ENCODE peak calls at places on chromosomes 13 and 19, in seven cellular contexts. A, I, N, D, G, C and L are unnamed samples.

GRCh38 chr19:15836345-15836594 is 20.8 kb upstream of the OR10H1 start:
- DNase-seq in A (no peak), I (no peak), N (peak), D (no peak), G (no peak), C (peak), L (no peak)

GRCh38 chr19:8537099-8537498 is 23.1 kb upstream of the ZNF414 start:
- DNase-seq in A (no peak), I (no peak), N (no peak), D (no peak), G (no peak), C (peak), L (no peak)

GRCh38 chr13:51645154-51645650 is 60.9 kb downstream of the WDFY2 start:
- DNase-seq in A (no peak), I (no peak), N (peak), D (no peak), G (peak), C (peak), L (no peak)

GRCh38 chr19:30557212-30557611 is 185.0 kb downstream of the ZNF536 start:
- DNase-seq in A (no peak), I (no peak), N (no peak), D (no peak), G (no peak), C (no peak), L (peak)

GRCh38 chr19:57887195-57887941 is 1.5 kb downstream of the ZNF814 start:
- DNase-seq in A (no peak), I (no peak), N (peak), D (no peak), G (peak), C (no peak), L (no peak)

GRCh38 chr19:36627057-36627456 is 21.9 kb downstream of the ZNF382 start:
- DNase-seq in A (no peak), I (no peak), N (no peak), D (no peak), G (no peak), C (no peak), L (no peak)

GRCh38 chr13:48749699-48750473 is 96.2 kb downstream of the CYSLTR2 start:
- DNase-seq in A (peak), I (peak), N (peak), D (peak), G (peak), C (peak), L (no peak)

GRCh38 chr19:50209131-50209530 is 5.7 kb downstream of the MYH14 start:
- DNase-seq in A (no peak), I (no peak), N (no peak), D (no peak), G (no peak), C (no peak), L (no peak)

GRCh38 chr13:90272356-90272755 is 1075.1 kb upstream of the MIR17HG start:
- DNase-seq in A (no peak), I (no peak), N (peak), D (no peak), G (peak), C (no peak), L (no peak)

GRCh38 chr19:46025825-46026224 is 3.0 kb upstream of the PGLYRP1 start:
- DNase-seq in A (no peak), I (no peak), N (no peak), D (no peak), G (no peak), C (no peak), L (no peak)

GRCh38 chr19:23070353-23070781 is 46.5 kb upstream of the ZNF730 start:
- DNase-seq in A (no peak), I (peak), N (peak), D (peak), G (peak), C (peak), L (no peak)

GRCh38 chr19:37778613-37779138 is 710 bp downstream of the ZNF573 start:
- DNase-seq in A (no peak), I (no peak), N (peak), D (no peak), G (peak), C (peak), L (no peak)

GRCh38 chr13:91313103-91313502 is 34.4 kb upstream of the MIR17HG start:
- DNase-seq in A (peak), I (no peak), N (peak), D (no peak), G (peak), C (no peak), L (no peak)

GRCh38 chr13:98798849-98799645 is 46.6 kb upstream of the SLC15A1 start:
- DNase-seq in A (no peak), I (no peak), N (peak), D (no peak), G (peak), C (peak), L (no peak)

GRCh38 chr13:57557979-57558529 is 73.5 kb upstream of the PCDH17 start:
- DNase-seq in A (no peak), I (no peak), N (no peak), D (no peak), G (peak), C (no peak), L (no peak)

GRCh38 chr13:111152836-111153235 is 37.7 kb downstream of the ARHGEF7 start:
- DNase-seq in A (no peak), I (no peak), N (peak), D (no peak), G (peak), C (no peak), L (no peak)

GRCh38 chr13:21478881-21479808 is 20.0 kb upstream of the ZDHHC20 start:
- DNase-seq in A (peak), I (no peak), N (peak), D (no peak), G (peak), C (peak), L (no peak)

GRCh38 chr19:917323-918151 is at the start of gene KISS1R:
- DNase-seq in A (no peak), I (no peak), N (peak), D (no peak), G (no peak), C (peak), L (peak)

GRCh38 chr13:79812070-79812850 is 331.3 kb downstream of the NDFIP2 start:
- DNase-seq in A (no peak), I (no peak), N (no peak), D (no peak), G (no peak), C (no peak), L (no peak)

GRCh38 chr13:87331178-87331577 is 340.0 kb upstream of the SLITRK5 start:
- DNase-seq in A (no peak), I (no peak), N (peak), D (no peak), G (peak), C (no peak), L (no peak)

GRCh38 chr19:48934837-48935236 is 1.3 kb downstream of the DHDH start:
- DNase-seq in A (no peak), I (no peak), N (no peak), D (no peak), G (no peak), C (peak), L (no peak)

GRCh38 chr19:38952395-38953165 is 21.8 kb downstream of the MRPS12 start:
- DNase-seq in A (no peak), I (no peak), N (peak), D (no peak), G (no peak), C (peak), L (no peak)

GRCh38 chr19:44663996-44664395 is 7.3 kb upstream of the CEACAM19 start:
- DNase-seq in A (no peak), I (no peak), N (no peak), D (no peak), G (no peak), C (no peak), L (no peak)

GRCh38 chr13:50699874-50700663 is 143.4 kb downstream of the DLEU7 start:
- DNase-seq in A (no peak), I (no peak), N (no peak), D (no peak), G (no peak), C (no peak), L (no peak)

GRCh38 chr13:81659984-81660383 is 1319.1 kb upstream of the SPRY2 start:
- DNase-seq in A (no peak), I (no peak), N (no peak), D (no peak), G (no peak), C (no peak), L (no peak)

GRCh38 chr13:50589139-50589538 is 254.4 kb downstream of the DLEU7 start:
- DNase-seq in A (no peak), I (no peak), N (peak), D (no peak), G (peak), C (peak), L (no peak)

GRCh38 chr19:29841559-29842367 is 30.0 kb downstream of the CCNE1 start:
- DNase-seq in A (no peak), I (no peak), N (peak), D (peak), G (peak), C (no peak), L (no peak)

GRCh38 chr19:46118136-46118535 is 6.4 kb downstream of the IGFL3 start:
- DNase-seq in A (no peak), I (no peak), N (no peak), D (no peak), G (peak), C (no peak), L (no peak)

GRCh38 chr13:40794414-40795368 is 5.3 kb downstream of the SLC25A15 start:
- DNase-seq in A (no peak), I (no peak), N (no peak), D (no peak), G (no peak), C (peak), L (no peak)

GRCh38 chr13:40792284-40793051 is 3.1 kb downstream of the SLC25A15 start:
- DNase-seq in A (no peak), I (no peak), N (no peak), D (no peak), G (no peak), C (no peak), L (no peak)

GRCh38 chr13:40790232-40790631 is 821 bp downstream of the SLC25A15 start:
- DNase-seq in A (no peak), I (no peak), N (no peak), D (no peak), G (no peak), C (no peak), L (no peak)

GRCh38 chr13:40796649-40797048 is 7.2 kb downstream of the SLC25A15 start:
- DNase-seq in A (no peak), I (no peak), N (no peak), D (no peak), G (no peak), C (no peak), L (no peak)

DNA sequence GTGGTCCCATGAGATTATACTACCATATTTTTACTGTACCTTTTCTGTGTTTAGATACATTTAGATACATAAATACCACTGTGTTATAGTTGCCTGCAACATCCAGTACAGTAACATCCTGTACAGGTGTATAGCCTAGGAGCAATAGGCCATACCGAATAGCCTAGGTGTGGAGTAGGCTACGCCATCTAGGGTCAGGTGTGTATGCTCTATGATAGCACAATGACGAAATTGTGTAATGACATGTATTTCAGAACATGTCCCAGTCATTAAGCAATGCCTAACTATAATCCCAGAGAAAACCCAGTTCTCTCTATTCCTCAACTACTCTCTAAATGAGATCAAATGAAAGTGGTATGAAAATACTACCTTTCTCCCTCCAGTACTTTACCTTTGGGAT is 3.9 kb downstream of the SLC25A15 start:
- DNase-seq in A (no peak), I (no peak), N (no peak), D (no peak), G (no peak), C (no peak), L (no peak)
- TF ChIP-seq CTCF in A (no peak), I (no peak), N (no peak), D (no peak), G (no peak), C (no peak), L (no peak)

DNA sequence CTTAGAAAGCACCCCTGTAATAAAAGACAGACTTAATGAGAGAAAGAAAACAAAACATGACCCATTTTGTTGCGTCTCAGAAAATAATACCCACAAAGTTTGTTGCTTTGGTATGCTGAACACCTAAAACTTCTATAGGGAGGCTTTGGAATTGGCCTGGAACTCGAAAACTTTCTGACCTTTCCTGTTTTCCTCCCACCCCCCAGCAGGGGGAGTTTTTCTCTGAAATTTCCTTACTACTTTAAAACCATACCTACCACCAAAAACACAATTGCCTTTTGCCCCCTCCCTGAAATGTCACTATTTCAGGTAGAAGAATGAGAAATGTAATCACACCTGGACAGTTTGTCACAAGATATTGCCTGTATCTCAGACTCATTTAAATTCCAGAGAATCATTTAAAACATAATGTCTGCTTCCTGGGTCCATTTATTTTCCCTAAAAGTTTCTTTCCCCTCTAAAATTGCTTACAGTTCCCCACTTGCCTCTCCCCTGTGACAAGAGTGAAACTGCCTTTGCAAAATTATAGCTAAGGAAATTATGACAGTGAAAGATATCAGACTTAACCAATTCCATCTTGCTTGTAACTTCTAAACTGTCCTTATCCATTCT is 2700.2 kb downstream of the PCDH9 start:
- DNase-seq in A (no peak), I (no peak), N (peak), D (no peak), G (no peak), C (no peak), L (no peak)
- TF ChIP-seq CTCF in A (peak), I (no peak), N (peak), D (no peak), G (no peak), C (peak), L (peak)

DNA sequence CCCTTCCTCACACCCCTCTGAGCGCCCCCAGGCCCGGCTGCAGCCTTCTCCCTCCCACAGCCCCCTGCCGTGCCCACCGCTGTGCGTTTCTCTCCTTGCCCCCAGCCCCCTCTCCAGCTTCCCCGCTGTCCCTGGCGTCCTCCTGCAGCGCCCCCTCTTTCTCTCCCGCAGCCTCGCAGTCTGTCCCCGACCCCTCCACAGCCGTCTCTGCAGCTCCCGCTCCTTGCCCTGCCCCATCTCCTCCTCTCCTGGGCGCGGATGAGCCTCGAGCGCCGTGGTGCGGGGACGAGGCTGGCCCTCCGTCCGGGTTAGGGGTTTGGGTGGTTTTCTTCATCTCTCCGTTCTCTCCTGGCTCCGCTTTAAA is 1.1 kb downstream of the KMT5C start:
- DNase-seq in A (no peak), I (no peak), N (no peak), D (no peak), G (no peak), C (peak), L (no peak)
- TF ChIP-seq CTCF in A (no peak), I (no peak), N (no peak), D (no peak), G (no peak), C (no peak), L (peak)

DNA sequence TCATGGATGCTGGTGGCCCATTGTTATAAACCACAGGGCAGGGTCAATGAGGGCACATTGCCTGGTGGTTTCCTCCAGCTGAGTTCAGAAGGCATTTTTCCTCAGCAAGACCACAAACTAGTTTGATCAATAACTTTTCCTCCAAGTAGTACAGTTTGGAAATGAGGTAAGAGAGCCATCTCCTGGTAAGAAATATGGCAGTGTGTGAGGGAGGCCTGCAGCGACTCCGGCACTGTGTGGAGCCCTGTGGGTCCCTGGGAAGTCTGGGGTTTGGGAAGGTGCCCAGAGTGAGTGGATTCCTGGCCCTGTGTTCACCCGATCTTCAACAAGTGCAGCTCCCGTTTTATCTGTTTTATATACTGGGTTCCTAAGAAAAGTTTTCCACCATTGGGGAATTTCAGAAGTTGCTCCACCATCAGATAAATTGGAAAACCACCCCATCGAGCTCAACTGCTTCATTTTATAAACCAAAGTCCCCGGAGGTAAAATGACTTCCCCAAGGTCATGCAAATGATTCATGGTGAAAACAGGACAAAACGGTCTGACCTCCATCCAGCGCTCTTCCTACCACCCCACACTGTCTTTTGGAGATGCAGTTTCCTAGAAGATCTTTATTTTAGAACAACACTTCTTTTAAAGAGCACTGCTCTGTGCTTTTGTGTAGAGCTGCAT is 148.4 kb downstream of the KATNAL1 start:
- DNase-seq in A (no peak), I (peak), N (peak), D (peak), G (peak), C (peak), L (no peak)
- TF ChIP-seq CTCF in A (peak), I (peak), N (peak), D (peak), G (peak), C (peak), L (peak)